ENCODE peak calls at places on chromosomes 12 and 14, in four cellular contexts. L, H, Y and E are unnamed samples.

GRCh38 chr12:51087818-51088217 is 4.4 kb upstream of the CSRNP2 start:
- DNase-seq in L (no peak), H (no peak), Y (no peak), E (no peak)

GRCh38 chr12:121537814-121538698 is 42.8 kb downstream of the KDM2B start:
- DNase-seq in L (no peak), H (no peak), Y (no peak), E (no peak)

GRCh38 chr12:29625359-29625953 is 128.0 kb upstream of the OVCH1 start:
- DNase-seq in L (no peak), H (no peak), Y (peak; percentile 25), E (peak; percentile 76)

GRCh38 chr14:63853831-63854293 is 1.1 kb downstream of the SYNE2 start:
- DNase-seq in L (peak; percentile 77), H (peak; percentile 47), Y (peak; percentile 76), E (peak; percentile 68)

GRCh38 chr12:3218150-3218845 is 141.1 kb downstream of the TSPAN9 start:
- DNase-seq in L (peak; percentile 86), H (no peak), Y (peak; percentile 87), E (peak; percentile 84)

GRCh38 chr14:61296707-61297502 is 15.8 kb upstream of the TMEM30B start:
- DNase-seq in L (peak; percentile 78), H (peak; percentile 35), Y (peak; percentile 71), E (peak; percentile 48)

GRCh38 chr12:55068416-55069010 is 48.7 kb downstream of the NEUROD4 start:
- DNase-seq in L (peak; percentile 71), H (peak; percentile 62), Y (peak; percentile 68), E (peak; percentile 45)

GRCh38 chr12:5099136-5099535 is 55.5 kb downstream of the KCNA5 start:
- DNase-seq in L (no peak), H (no peak), Y (no peak), E (no peak)

GRCh38 chr12:88057994-88058718 is 29.0 kb upstream of the C12orf50 start:
- DNase-seq in L (peak; percentile 84), H (no peak), Y (peak; percentile 88), E (no peak)

GRCh38 chr12:67019070-67019469 is 250.1 kb upstream of the CAND1 start:
- DNase-seq in L (no peak), H (no peak), Y (no peak), E (no peak)

GRCh38 chr12:107558141-107558815 is 127.3 kb upstream of the PWP1 start:
- DNase-seq in L (no peak), H (no peak), Y (no peak), E (no peak)

GRCh38 chr12:68040450-68041075 is 51.3 kb downstream of the IFNG-AS1 start:
- DNase-seq in L (peak; percentile 83), H (peak; percentile 67), Y (peak; percentile 82), E (peak; percentile 65)

GRCh38 chr12:92463171-92463570 is 239.6 kb upstream of the PLEKHG7 start:
- DNase-seq in L (no peak), H (no peak), Y (no peak), E (no peak)

GRCh38 chr12:107207931-107208515 is 114.7 kb upstream of the CRY1 start:
- DNase-seq in L (no peak), H (no peak), Y (peak; percentile 2), E (peak; percentile 75)

GRCh38 chr14:50044040-50044651 is 72.2 kb downstream of the VCPKMT start:
- DNase-seq in L (no peak), H (no peak), Y (peak; percentile 46), E (no peak)

GRCh38 chr12:96452271-96452922 is 37.0 kb upstream of the CFAP54 start:
- DNase-seq in L (no peak), H (no peak), Y (no peak), E (peak; percentile 73)

GRCh38 chr14:94120667-94121335 is 8.6 kb downstream of the IFI27L2 start:
- DNase-seq in L (peak; percentile 43), H (no peak), Y (peak; percentile 22), E (peak; percentile 29)

GRCh38 chr12:123491056-123491455 is 33.1 kb downstream of the SNRNP35 start:
- DNase-seq in L (no peak), H (no peak), Y (no peak), E (no peak)

GRCh38 chr14:89912667-89913211 is 41.8 kb downstream of the EFCAB11 start:
- DNase-seq in L (peak; percentile 99), H (peak; percentile 66), Y (peak; percentile 97), E (peak; percentile 97)

GRCh38 chr14:34982421-34983147 is at the start of gene SRP54:
- DNase-seq in L (peak; percentile 99), H (peak; percentile 90), Y (peak; percentile 99), E (peak; percentile 99)

GRCh38 chr14:34980337-34980900 is 2.4 kb upstream of the SRP54 start:
- DNase-seq in L (no peak), H (no peak), Y (no peak), E (no peak)

GRCh38 chr14:34983148-34983760 is 462 bp downstream of the SRP54 start:
- DNase-seq in L (no peak), H (no peak), Y (no peak), E (no peak)

GRCh38 chr14:34978444-34978843 is 4.3 kb upstream of the SRP54 start:
- DNase-seq in L (no peak), H (no peak), Y (no peak), E (no peak)

GRCh38 chr14:34981743-34982420 is 910 bp upstream of the SRP54 start:
- DNase-seq in L (peak; percentile 57), H (no peak), Y (peak; percentile 58), E (no peak)
- TF ChIP-seq CTCF in L (peak; percentile 38), H (no peak), Y (peak; percentile 49), E (peak; percentile 40)

GRCh38 chr12:120224304-120225199 is 23.6 kb upstream of the RPLP0 start:
- DNase-seq in L (no peak), H (no peak), Y (peak; percentile 31), E (no peak)
- H3K4me3 ChIP-seq in L (no peak overlapping the region), H (no peak overlapping the region), Y (no peak overlapping the region), E (no peak overlapping the region)

DNA sequence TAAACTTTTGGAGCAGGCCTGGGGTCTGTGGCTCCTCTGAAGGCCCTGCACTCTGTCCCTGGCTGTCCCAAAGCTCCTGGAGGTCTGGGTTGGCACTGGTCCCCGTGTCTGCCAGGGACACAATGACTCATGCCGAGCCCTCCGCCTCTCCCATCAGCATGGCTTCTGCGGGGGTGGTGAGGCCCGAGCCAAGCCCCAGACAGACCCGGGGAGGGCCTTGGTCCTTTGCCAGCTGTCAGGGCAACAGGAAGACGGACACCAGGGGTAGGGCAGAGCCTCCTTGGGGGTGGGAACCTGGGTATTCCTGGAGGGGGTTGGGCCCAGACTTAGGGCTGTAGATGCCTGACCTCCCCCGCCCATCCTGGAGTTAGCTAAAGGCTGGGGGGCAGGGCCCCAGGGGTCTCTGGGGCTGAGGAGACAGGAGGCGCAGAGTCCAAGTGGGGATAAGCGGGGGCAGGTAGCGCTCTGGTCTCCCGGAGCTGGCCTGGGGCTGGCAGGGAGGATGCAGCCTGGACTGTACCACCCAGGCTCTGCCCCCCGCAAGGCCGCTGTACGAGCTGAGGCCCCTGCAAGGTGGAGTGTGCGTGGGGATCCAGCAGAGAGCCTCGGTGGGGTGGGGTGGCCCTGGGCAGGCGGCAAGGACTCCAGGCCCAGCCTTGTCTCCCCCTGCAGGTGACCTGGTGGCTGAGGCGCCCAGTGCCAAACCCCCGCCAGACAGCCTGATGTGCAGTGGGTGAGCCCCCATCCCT is 16.4 kb upstream of the PUS1 start:
- DNase-seq in L (peak; percentile 87), H (peak; percentile 90), Y (peak; percentile 89), E (peak; percentile 74)
- TF ChIP-seq CTCF in L (no peak), H (no peak), Y (peak; percentile 4), E (no peak)

GRCh38 chr14:74258705-74259035 is 19.4 kb downstream of the VSX2 start:
- DNase-seq in L (no peak), H (no peak), Y (no peak), E (no peak)
- H3K4me3 ChIP-seq in L (no peak overlapping the region), H (no peak overlapping the region), Y (no peak overlapping the region), E (no peak overlapping the region)

GRCh38 chr12:12561305-12562015 is 1.2 kb downstream of the DUSP16 start:
- DNase-seq in L (peak; percentile 59), H (no peak), Y (peak; percentile 58), E (peak; percentile 66)

GRCh38 chr12:12560587-12561304 is 1.9 kb downstream of the DUSP16 start:
- DNase-seq in L (peak; percentile 72), H (peak; percentile 71), Y (peak; percentile 64), E (peak; percentile 83)

GRCh38 chr12:12562016-12562483 is 613 bp downstream of the DUSP16 start:
- DNase-seq in L (peak; percentile 26), H (no peak), Y (peak; percentile 33), E (peak; percentile 50)

GRCh38 chr12:12563529-12563928 is 866 bp upstream of the DUSP16 start:
- DNase-seq in L (peak; percentile 24), H (no peak), Y (peak; percentile 8), E (peak; percentile 30)

DNA sequence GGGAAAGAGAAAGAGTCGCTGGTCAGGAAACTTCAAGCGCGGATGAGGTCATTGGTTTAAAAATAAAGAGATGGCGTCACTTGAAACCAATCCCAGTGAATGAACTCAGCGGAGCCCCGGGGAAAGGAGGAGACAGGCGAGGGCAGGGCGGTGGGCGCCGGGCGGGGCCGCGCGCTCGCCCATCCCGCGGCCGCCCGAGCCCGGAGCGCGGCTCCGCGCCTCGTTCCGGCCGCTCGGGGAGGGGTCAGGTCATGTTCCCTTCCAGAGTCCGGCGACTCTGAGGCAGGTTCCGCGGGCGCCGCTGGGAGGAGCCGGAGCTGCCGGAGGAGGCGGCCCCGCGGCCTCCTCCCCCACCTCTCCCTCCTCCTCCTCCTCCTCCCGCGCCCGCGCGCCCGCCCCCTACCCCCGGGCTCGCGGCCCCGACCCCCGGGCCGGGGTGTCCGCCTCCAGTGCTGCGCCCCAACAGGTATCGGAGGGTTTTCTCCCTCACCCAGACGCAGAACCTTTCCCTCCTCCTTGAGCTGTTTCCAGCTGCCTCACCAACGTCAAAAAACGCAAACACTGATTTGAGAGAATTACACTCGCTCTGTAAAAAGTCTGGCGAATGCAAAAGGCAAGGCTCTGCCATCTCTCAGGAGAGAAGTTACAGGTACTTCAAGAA is at the start of gene DUSP16:
- DNase-seq in L (peak; percentile 95), H (peak; percentile 88), Y (peak; percentile 95), E (peak; percentile 97)
- TF ChIP-seq CTCF in L (no peak), H (peak; percentile 10), Y (no peak), E (no peak)